ENCODE peak calls at places on chromosomes 1 and 21, in six cellular contexts. M, R, H, K, P and S are unnamed samples.

GRCh38 chr1:85268801-85269585 is 7.4 kb downstream of the BCL10 start:
- DNase-seq in M (no peak), R (no peak), H (no peak), K (no peak), P (no peak), S (no peak)

GRCh38 chr1:215082532-215083407 is at the start of gene KCNK2:
- DNase-seq in M (peak), R (peak), H (peak), K (peak), P (no peak), S (no peak)

GRCh38 chr1:173424786-173425407 is 52.2 kb upstream of the PRDX6 start:
- DNase-seq in M (no peak), R (no peak), H (peak), K (peak), P (no peak), S (no peak)

GRCh38 chr1:23751050-23751814 is 8.0 kb downstream of the ELOA start:
- DNase-seq in M (peak), R (peak), H (peak), K (peak), P (peak), S (peak)

GRCh38 chr1:199044191-199044590 is 405.4 kb downstream of the PTPRC start:
- DNase-seq in M (no peak), R (no peak), H (no peak), K (no peak), P (no peak), S (no peak)

GRCh38 chr1:153617677-153618076 is 1.6 kb upstream of the S100A14 start:
- DNase-seq in M (peak), R (peak), H (peak), K (peak), P (peak), S (peak)

GRCh38 chr1:224867715-224868114 is 61.8 kb upstream of the DNAH14 start:
- DNase-seq in M (no peak), R (no peak), H (peak), K (peak), P (no peak), S (no peak)

GRCh38 chr1:38037481-38037939 is 9.1 kb downstream of the POU3F1 start:
- DNase-seq in M (no peak), R (peak), H (peak), K (peak), P (no peak), S (no peak)

GRCh38 chr1:182392045-182393028 is 747 bp upstream of the GLUL start:
- DNase-seq in M (no peak), R (no peak), H (peak), K (peak), P (no peak), S (no peak)

GRCh38 chr1:203584040-203584439 is 42.6 kb upstream of the ATP2B4 start:
- DNase-seq in M (no peak), R (no peak), H (no peak), K (peak), P (no peak), S (no peak)

GRCh38 chr21:42307106-42307505 is 8.1 kb downstream of the TFF3 start:
- DNase-seq in M (no peak), R (no peak), H (no peak), K (no peak), P (no peak), S (no peak)

GRCh38 chr1:206912445-206913095 is 9.2 kb downstream of the FCMR start:
- DNase-seq in M (peak), R (peak), H (peak), K (peak), P (peak), S (peak)

GRCh38 chr1:157369808-157370521 is 182.3 kb downstream of the FCRL5 start:
- DNase-seq in M (peak), R (peak), H (peak), K (peak), P (peak), S (peak)

GRCh38 chr1:42484382-42484781 is 21.3 kb downstream of the CCDC30 start:
- DNase-seq in M (peak), R (no peak), H (peak), K (peak), P (no peak), S (no peak)

GRCh38 chr1:77682442-77683141 is at the start of gene ZZZ3:
- DNase-seq in M (peak), R (peak), H (peak), K (peak), P (peak), S (peak)

GRCh38 chr1:9371391-9371935 is 78.8 kb downstream of the SPSB1 start:
- DNase-seq in M (peak), R (peak), H (no peak), K (peak), P (no peak), S (no peak)

GRCh38 chr1:71944006-71944405 is 338.3 kb downstream of the NEGR1 start:
- DNase-seq in M (no peak), R (no peak), H (no peak), K (no peak), P (no peak), S (no peak)

GRCh38 chr1:65253800-65254319 is 55.5 kb upstream of the DNAJC6 start:
- DNase-seq in M (no peak), R (no peak), H (no peak), K (peak), P (peak), S (no peak)

GRCh38 chr1:109198043-109198695 is 15.5 kb upstream of the SARS1 start:
- DNase-seq in M (no peak), R (no peak), H (peak), K (peak), P (no peak), S (no peak)

GRCh38 chr1:61561666-61562065 is 163.3 kb downstream of the TM2D1 start:
- DNase-seq in M (no peak), R (no peak), H (peak), K (peak), P (no peak), S (no peak)

GRCh38 chr1:203638914-203639313 is 12.3 kb downstream of the ATP2B4 start:
- DNase-seq in M (no peak), R (no peak), H (peak), K (peak), P (no peak), S (no peak)

GRCh38 chr1:2032737-2033136 is 13.6 kb downstream of the GABRD start:
- DNase-seq in M (no peak), R (peak), H (no peak), K (no peak), P (no peak), S (no peak)

GRCh38 chr1:57361516-57361915 is 62.3 kb downstream of the DAB1 start:
- DNase-seq in M (no peak), R (no peak), H (no peak), K (no peak), P (no peak), S (no peak)

GRCh38 chr1:41006942-41007865 is 14.3 kb downstream of the SLFNL1 start:
- DNase-seq in M (no peak), R (no peak), H (peak), K (peak), P (no peak), S (no peak)

GRCh38 chr1:147598631-147599361 is 57.5 kb downstream of the BCL9 start:
- DNase-seq in M (peak), R (peak), H (no peak), K (peak), P (no peak), S (peak)

GRCh38 chr1:32438136-32438535 is 26.7 kb upstream of the ZBTB8B start:
- DNase-seq in M (no peak), R (no peak), H (no peak), K (no peak), P (no peak), S (no peak)

GRCh38 chr1:182446033-182446669 is 3.8 kb upstream of the RGSL1 start:
- DNase-seq in M (peak), R (peak), H (peak), K (peak), P (peak), S (peak)

GRCh38 chr1:43536196-43536863 is 5.6 kb downstream of the PTPRF start:
- DNase-seq in M (no peak), R (no peak), H (peak), K (no peak), P (no peak), S (no peak)

GRCh38 chr1:69244211-69244610 is 323.5 kb upstream of the LRRC7 start:
- DNase-seq in M (peak), R (no peak), H (no peak), K (no peak), P (no peak), S (no peak)

GRCh38 chr1:205430631-205431305 is 8.9 kb upstream of the LEMD1 start:
- DNase-seq in M (peak), R (no peak), H (peak), K (peak), P (no peak), S (peak)

GRCh38 chr1:232899839-232900238 is 50.6 kb upstream of the NTPCR start:
- DNase-seq in M (no peak), R (no peak), H (no peak), K (no peak), P (no peak), S (no peak)

GRCh38 chr1:14681182-14681581 is 82.7 kb downstream of the KAZN start:
- DNase-seq in M (no peak), R (no peak), H (peak), K (peak), P (no peak), S (no peak)

GRCh38 chr1:91958926-91959325 is 9.7 kb downstream of the BRDT start:
- DNase-seq in M (no peak), R (no peak), H (peak), K (no peak), P (no peak), S (no peak)

GRCh38 chr1:91278754-91279153 is 125.9 kb downstream of the HFM1 start:
- DNase-seq in M (peak), R (peak), H (peak), K (peak), P (peak), S (peak)

GRCh38 chr1:228004331-228004871 is 2.4 kb upstream of the WNT3A start:
- DNase-seq in M (peak), R (peak), H (peak), K (peak), P (peak), S (peak)

GRCh38 chr1:103107696-103108524 is at the start of gene COL11A1:
- DNase-seq in M (peak), R (peak), H (no peak), K (no peak), P (no peak), S (no peak)

GRCh38 chr1:224057461-224058199 is 56.3 kb upstream of the FBXO28 start:
- DNase-seq in M (no peak), R (no peak), H (peak), K (no peak), P (no peak), S (no peak)

DNA sequence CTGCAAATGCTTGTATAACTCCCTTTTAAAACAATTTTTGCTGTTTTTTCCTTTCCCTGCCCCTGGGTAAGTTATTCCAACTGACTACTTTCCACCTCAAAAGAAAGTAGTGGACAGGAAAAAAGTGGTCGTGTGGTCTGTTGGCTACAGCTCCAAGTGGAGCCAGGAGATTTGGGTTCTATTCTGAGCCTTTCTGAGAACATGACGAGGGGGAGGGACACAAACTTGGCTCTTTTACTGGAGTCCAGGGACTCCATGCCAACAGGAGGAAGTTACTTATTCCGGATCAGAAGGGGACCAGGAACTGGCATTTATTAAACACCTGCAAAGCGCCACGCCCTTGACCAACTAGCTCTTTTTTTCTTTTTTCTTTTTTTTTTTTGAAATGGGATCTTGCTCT is 79.0 kb upstream of the CAPZB start:
- DNase-seq in M (no peak), R (no peak), H (no peak), K (no peak), P (no peak), S (no peak)
- H3K9ac ChIP-seq in M (no peak), R (no peak), H (no peak), K (peak), P (no peak), S (no peak)

GRCh38 chr1:234072793-234073192 is 168.3 kb downstream of the SLC35F3 start:
- DNase-seq in M (no peak), R (no peak), H (no peak), K (no peak), P (no peak), S (no peak)

GRCh38 chr1:234067584-234067983 is 163.1 kb downstream of the SLC35F3 start:
- DNase-seq in M (no peak), R (no peak), H (peak), K (no peak), P (no peak), S (no peak)

GRCh38 chr1:234065794-234066447 is 161.4 kb downstream of the SLC35F3 start:
- DNase-seq in M (peak), R (peak), H (peak), K (peak), P (peak), S (peak)

GRCh38 chr1:234069760-234070159 is 165.3 kb downstream of the SLC35F3 start:
- DNase-seq in M (no peak), R (no peak), H (peak), K (no peak), P (no peak), S (no peak)
- TF ChIP-seq EZH2phosphoT487 in M (no peak), R (no peak), H (no peak), K (no peak), P (no peak), S (no peak)

GRCh38 chr1:150568567-150568966 is 10.8 kb downstream of the MCL1 start:
- DNase-seq in M (peak), R (no peak), H (no peak), K (no peak), P (no peak), S (peak)

GRCh38 chr1:150567341-150567716 is 12.1 kb downstream of the MCL1 start:
- DNase-seq in M (no peak), R (no peak), H (no peak), K (peak), P (no peak), S (peak)

GRCh38 chr1:150567717-150568561 is 11.5 kb downstream of the MCL1 start:
- DNase-seq in M (peak), R (peak), H (peak), K (peak), P (no peak), S (peak)

GRCh38 chr1:150564051-150564991 is 15.1 kb downstream of the MCL1 start:
- DNase-seq in M (no peak), R (no peak), H (no peak), K (peak), P (no peak), S (peak)

GRCh38 chr1:150566589-150567340 is 12.6 kb downstream of the MCL1 start:
- DNase-seq in M (no peak), R (no peak), H (no peak), K (no peak), P (no peak), S (no peak)
- H3K9ac ChIP-seq in M (peak), R (peak), H (no peak), K (peak), P (no peak), S (peak)

GRCh38 chr1:58779837-58780585 is 3.8 kb downstream of the JUN start:
- DNase-seq in M (no peak), R (no peak), H (peak), K (peak), P (no peak), S (no peak)
- TF ChIP-seq EZH2phosphoT487 in M (no peak), R (no peak), H (no peak), K (no peak), P (no peak), S (no peak)

DNA sequence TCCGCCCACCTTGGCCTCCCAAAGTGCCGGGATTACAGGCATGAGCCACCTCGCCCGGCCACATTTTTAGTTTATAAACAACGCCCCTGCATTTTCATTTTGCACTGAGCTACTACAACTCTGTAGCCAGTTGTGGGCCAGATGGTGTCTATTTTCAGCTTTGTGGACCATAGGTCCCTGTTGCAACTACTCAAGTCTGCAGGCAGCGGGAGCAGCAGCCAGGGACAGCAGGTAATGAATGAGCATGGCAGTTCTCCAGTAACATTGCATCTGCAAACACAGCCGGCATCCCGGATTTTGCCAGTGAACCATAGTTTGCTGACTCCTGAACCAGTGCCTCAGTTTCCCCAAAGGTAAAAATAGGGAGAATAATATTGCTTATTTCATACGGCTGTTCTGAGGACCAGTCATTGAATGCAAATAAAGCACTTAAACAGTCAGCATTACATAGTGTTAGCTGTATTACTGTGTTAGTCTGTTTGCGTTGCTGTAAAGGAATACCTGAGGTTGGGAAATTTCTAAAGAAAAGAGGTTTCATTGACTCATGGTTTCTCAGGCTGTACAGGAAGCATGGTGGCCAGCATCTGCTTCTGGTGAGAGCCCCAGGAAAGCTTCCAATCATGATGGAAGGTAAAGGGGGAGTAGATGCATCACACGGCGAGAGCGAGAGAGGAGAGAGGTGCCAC is 65.5 kb upstream of the SLC45A1 start:
- DNase-seq in M (no peak), R (no peak), H (no peak), K (no peak), P (no peak), S (no peak)
- H3K9ac ChIP-seq in M (no peak), R (no peak), H (no peak), K (no peak), P (no peak), S (no peak)

DNA sequence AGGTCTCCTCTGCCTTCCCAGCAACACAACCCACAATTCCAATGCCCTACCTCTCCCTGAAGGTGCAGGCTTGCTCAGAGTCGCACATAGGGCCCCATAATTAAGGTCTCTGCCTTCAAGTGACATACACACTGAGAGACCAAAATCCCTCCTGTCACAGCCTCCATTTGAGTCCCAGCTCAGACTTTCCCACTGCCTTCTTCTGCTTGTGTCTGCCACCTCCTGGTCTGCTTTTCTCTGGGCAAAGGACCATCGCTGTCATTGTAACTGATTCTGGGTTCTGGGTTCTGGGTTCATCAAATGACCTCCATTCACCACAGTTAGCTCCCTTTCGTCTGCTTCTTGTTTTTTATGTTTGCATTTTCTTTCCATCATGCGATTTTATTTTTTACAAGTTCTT is 119.2 kb upstream of the ATP1B1 start:
- DNase-seq in M (no peak), R (no peak), H (no peak), K (no peak), P (no peak), S (no peak)
- TF ChIP-seq EZH2phosphoT487 in M (no peak), R (no peak), H (no peak), K (no peak), P (no peak), S (no peak)

DNA sequence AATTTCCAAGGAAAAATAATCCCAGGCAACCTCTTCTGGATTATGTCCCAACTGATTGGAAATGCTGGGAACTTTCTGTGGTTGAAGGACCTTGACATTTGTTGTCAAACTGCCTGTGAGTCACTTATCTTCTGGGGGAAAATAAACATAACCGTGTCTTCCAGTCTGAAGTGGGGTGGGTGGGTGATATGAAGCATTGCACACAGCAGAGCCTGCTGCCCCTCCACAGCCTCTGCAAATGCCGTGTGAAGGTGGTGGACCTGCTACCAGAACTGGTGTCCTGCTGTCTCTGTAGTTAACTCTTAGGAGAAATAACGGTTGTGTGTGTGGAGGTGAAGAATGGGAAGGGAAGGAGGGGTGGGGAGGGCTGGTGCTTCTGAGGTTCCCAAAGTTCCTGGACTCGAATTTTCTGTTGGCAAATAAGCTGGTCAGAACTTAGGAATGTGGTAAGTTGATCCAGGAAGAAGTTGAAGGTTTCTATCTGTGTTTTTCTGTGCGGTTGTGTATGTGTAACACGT is 23.2 kb downstream of the GALNT2 start:
- DNase-seq in M (no peak), R (no peak), H (peak), K (peak), P (no peak), S (no peak)
- H3K9ac ChIP-seq in M (no peak), R (peak), H (peak), K (peak), P (no peak), S (no peak)

DNA sequence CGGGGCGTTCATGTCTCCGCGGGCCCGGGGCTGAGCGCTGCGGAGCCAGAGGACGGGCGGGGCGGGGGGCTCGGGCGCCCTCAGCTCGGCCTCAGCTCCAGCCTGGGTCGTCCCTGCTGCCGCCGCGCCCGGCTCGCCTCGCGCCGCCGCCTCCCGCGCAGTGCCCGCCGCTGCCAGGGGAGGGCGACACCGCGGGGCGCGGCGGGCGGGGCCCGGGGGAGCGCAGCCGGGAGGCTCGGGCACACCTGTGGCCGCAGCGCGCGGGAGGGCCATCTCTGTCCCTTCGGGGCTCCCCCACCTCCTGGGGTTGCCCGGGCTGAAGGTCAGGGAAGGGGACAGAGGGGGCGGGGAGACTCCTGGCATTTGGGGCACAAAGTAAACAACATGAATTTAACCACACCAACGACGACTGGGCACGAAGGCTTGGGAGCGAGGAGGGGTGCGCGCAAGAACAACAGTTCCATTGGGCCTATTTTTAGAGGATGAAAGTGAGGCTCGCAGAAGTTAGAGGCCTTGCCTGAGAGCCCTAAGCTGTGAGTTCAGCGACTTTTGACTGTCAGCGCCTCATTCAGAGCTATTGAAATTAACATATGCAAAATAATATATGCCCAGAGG is at the start of gene FAM131C:
- DNase-seq in M (peak), R (peak), H (peak), K (peak), P (no peak), S (peak)
- TF ChIP-seq EZH2phosphoT487 in M (no peak), R (no peak), H (no peak), K (no peak), P (no peak), S (no peak)